ENCODE peak calls at places on chromosomes 13 and 19, in four cellular contexts. P is fibroblast of mammary gland, O is AG04450, Z is fibroblast of lung. A is an unnamed sample.

GRCh38 chr19:5038631-5039271 is 69.8 kb downstream of the KDM4B start:
- DNase-seq in O (no peak), Z (no peak), P (peak; percentile 37), A (peak; percentile 33)

GRCh38 chr19:11203194-11204075 is 6.1 kb upstream of the KANK2 start:
- DNase-seq in O (peak; percentile 30), Z (peak; percentile 77), P (peak; percentile 87), A (peak; percentile 91)

GRCh38 chr13:50370303-50370950 is 355.2 kb downstream of the KCNRG start:
- DNase-seq in Z (no peak), O (no peak), P (no peak), A (no peak)

GRCh38 chr19:38265213-38265861 is 964 bp downstream of the SPINT2 start:
- DNase-seq in Z (peak; percentile 33), P (no peak), O (no peak), A (no peak)

GRCh38 chr13:49395416-49396277 is 48.2 kb downstream of the CAB39L start:
- DNase-seq in O (no peak), P (peak; percentile 42), Z (no peak), A (peak; percentile 88)

GRCh38 chr13:63643543-63643942 is 2227.9 kb upstream of the PCDH20 start:
- DNase-seq in Z (peak; percentile 13), P (no peak), O (no peak), A (no peak)

GRCh38 chr13:89150362-89150761 is 1479.2 kb downstream of the SLITRK5 start:
- DNase-seq in O (no peak), P (no peak), Z (peak; percentile 21), A (peak; percentile 64)

GRCh38 chr13:37303610-37304009 is 198.1 kb upstream of the CSNK1A1L start:
- DNase-seq in O (no peak), Z (no peak), P (peak; percentile 4), A (no peak)

GRCh38 chr13:48873598-48873997 is 102.1 kb upstream of the FNDC3A start:
- DNase-seq in O (no peak), Z (peak; percentile 28), P (peak; percentile 61), A (peak; percentile 15)

GRCh38 chr19:10007366-10007765 is 2.9 kb downstream of the COL5A3 start:
- DNase-seq in P (peak; percentile 69), O (no peak), Z (peak; percentile 6), A (peak; percentile 19)

GRCh38 chr13:75870397-75870801 is 234.3 kb downstream of the LMO7 start:
- DNase-seq in P (peak; percentile 30), O (no peak), Z (no peak), A (peak; percentile 59)

GRCh38 chr19:16381756-16382401 is 57.3 kb downstream of the KLF2 start:
- DNase-seq in Z (no peak), P (peak; percentile 86), O (no peak), A (peak; percentile 97)

GRCh38 chr13:24282256-24282655 is 27.1 kb upstream of the C1QTNF9 start:
- DNase-seq in P (no peak), O (no peak), Z (no peak), A (no peak)

GRCh38 chr19:47427241-47428176 is 8.2 kb upstream of the MEIS3 start:
- DNase-seq in O (no peak), Z (peak; percentile 45), P (peak; percentile 50), A (peak; percentile 47)

GRCh38 chr13:29594710-29595379 is 643 bp downstream of the SLC7A1 start:
- DNase-seq in P (peak; percentile 67), Z (peak; percentile 64), O (peak; percentile 2), A (peak; percentile 64)

GRCh38 chr19:53944416-53944815 is 18.3 kb upstream of the CACNG8 start:
- DNase-seq in Z (no peak), P (no peak), O (no peak), A (no peak)

GRCh38 chr13:41148421-41149283 is 16.1 kb upstream of the KBTBD6 start:
- DNase-seq in O (no peak), P (no peak), Z (no peak), A (no peak)

GRCh38 chr13:33745370-33746324 is 72.3 kb upstream of the RFC3 start:
- DNase-seq in P (no peak), O (no peak), Z (no peak), A (no peak)

GRCh38 chr13:23514076-23514475 is 56.1 kb upstream of the TNFRSF19 start:
- DNase-seq in O (no peak), Z (no peak), P (no peak), A (peak; percentile 11)

GRCh38 chr13:69180025-69180424 is 927.6 kb upstream of the ATXN8OS start:
- DNase-seq in P (no peak), O (no peak), Z (no peak), A (no peak)

A was measured in fibroblast of the aortic adventitia.